ENCODE peak calls at places on chromosome 6, in nine cellular contexts. Q is Panc1, A is foreskin keratinocyte, H is breast epithelium, O is stomach, W is GM23248, T is tibial nerve, L is A549, V is caudate nucleus. M is an unnamed sample.

GRCh38 chr6:63272397-63272796 is 47.4 kb downstream of the LGSN start:
- DNase-seq in W (peak), O (no peak), T (no peak), A (peak), H (no peak), Q (peak), L (peak), V (no peak), M (no peak)

GRCh38 chr6:73585566-73586415 is 65.0 kb upstream of the EEF1A1 start:
- DNase-seq in A (peak), Q (peak), V (no peak), T (peak), O (peak), H (no peak), L (peak), W (peak), M (peak)

GRCh38 chr6:75234126-75234865 is 9.3 kb downstream of the COX7A2 start:
- DNase-seq in Q (no peak), O (no peak), H (no peak), A (no peak), T (no peak), V (peak), L (no peak), W (no peak), M (no peak)

GRCh38 chr6:157428418-157429202 is 47.6 kb downstream of the ZDHHC14 start:
- DNase-seq in A (peak), T (no peak), H (no peak), W (peak), V (peak), L (peak), O (no peak), Q (peak), M (no peak)

GRCh38 chr6:101268541-101268940 is 125.0 kb upstream of the GRIK2 start:
- DNase-seq in A (peak), H (no peak), V (no peak), Q (no peak), O (no peak), T (no peak), L (no peak), W (peak), M (no peak)

GRCh38 chr6:74891358-74891811 is 314.5 kb downstream of the COL12A1 start:
- DNase-seq in T (peak), Q (no peak), O (no peak), L (no peak), W (peak), A (no peak), V (no peak), H (no peak), M (peak)

GRCh38 chr6:36245572-36246031 is 24.3 kb upstream of the PNPLA1 start:
- DNase-seq in W (no peak), H (no peak), V (no peak), A (no peak), L (no peak), T (no peak), Q (no peak), O (peak), M (no peak)

GRCh38 chr6:157822221-157823000 is 635 bp upstream of the SNX9 start:
- DNase-seq in V (peak), Q (no peak), T (no peak), L (peak), O (no peak), H (no peak), W (peak), A (no peak), M (no peak)

GRCh38 chr6:24927985-24928735 is 7.6 kb downstream of the RIPOR2 start:
- DNase-seq in O (no peak), W (peak), V (no peak), L (no peak), A (no peak), H (no peak), Q (no peak), T (no peak), M (no peak)

GRCh38 chr6:99177736-99178135 is 171.7 kb downstream of the FAXC start:
- DNase-seq in Q (no peak), H (no peak), V (no peak), L (no peak), W (no peak), A (no peak), T (no peak), O (no peak), M (no peak)

GRCh38 chr6:5674141-5674540 is 332.6 kb downstream of the NRN1 start:
- DNase-seq in W (no peak), Q (no peak), T (no peak), O (no peak), V (no peak), L (no peak), H (no peak), A (no peak), M (no peak)

GRCh38 chr6:109807881-109808280 is 116.8 kb downstream of the FIG4 start:
- DNase-seq in A (no peak), O (no peak), W (no peak), V (no peak), L (no peak), T (no peak), Q (no peak), H (no peak), M (no peak)

GRCh38 chr6:74651948-74652347 is 553.9 kb downstream of the COL12A1 start:
- DNase-seq in Q (no peak), O (no peak), H (no peak), T (no peak), L (no peak), V (no peak), A (no peak), W (peak), M (no peak)

GRCh38 chr6:113120214-113120576 is 737.0 kb upstream of the MARCKS start:
- DNase-seq in T (no peak), Q (no peak), H (no peak), A (peak), W (peak), V (no peak), L (peak), O (no peak), M (peak)

DNA sequence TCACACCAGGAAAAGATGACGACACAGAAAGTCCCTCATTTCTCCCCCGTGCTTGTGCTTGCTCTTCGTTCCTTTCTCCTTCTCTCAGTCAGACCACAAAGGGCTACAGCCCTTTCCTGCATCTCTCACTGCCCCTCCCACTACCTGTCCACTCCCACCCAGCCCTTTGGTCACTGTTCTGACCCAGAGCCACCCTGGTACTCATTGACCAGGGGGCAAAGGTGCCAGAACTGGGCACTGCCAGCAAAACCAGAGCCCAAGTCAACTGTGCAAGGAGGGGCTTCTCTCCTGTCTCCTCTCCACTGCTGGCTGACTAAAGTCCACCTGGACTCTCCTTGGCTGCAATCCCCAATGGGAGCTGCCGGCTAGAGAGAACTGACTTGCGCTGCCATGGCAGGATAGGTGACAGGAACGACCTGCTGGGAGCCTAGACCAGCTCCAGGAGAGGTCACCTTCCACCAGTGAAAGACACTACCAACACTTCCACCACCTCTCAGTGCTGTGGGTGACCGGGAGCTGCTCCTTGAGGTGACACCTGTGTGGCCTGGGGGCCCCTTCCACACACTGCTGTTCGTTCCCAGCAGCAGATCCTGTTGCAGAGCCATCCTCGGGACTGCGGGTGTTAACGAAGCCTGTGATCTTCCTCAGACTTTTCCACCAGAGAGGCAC is 32.8 kb downstream of the KCNK17 start:
- DNase-seq in L (no peak), H (no peak), Q (no peak), A (no peak), W (no peak), T (no peak), O (no peak), V (no peak), M (no peak)
- H3K27ac ChIP-seq in L (no peak), H (no peak), Q (no peak), A (no peak), W (no peak), T (no peak), O (peak), V (no peak), M (no peak)

GRCh38 chr6:31713465-31713864 is 1.7 kb upstream of the LY6G6D start:
- DNase-seq in Q (no peak), O (no peak), T (no peak), L (no peak), H (no peak), W (no peak), V (no peak), A (no peak), M (no peak)
- H3K27ac ChIP-seq in Q (no peak), O (no peak), T (no peak), L (no peak), H (no peak), W (no peak), V (no peak), A (no peak), M (no peak)

DNA sequence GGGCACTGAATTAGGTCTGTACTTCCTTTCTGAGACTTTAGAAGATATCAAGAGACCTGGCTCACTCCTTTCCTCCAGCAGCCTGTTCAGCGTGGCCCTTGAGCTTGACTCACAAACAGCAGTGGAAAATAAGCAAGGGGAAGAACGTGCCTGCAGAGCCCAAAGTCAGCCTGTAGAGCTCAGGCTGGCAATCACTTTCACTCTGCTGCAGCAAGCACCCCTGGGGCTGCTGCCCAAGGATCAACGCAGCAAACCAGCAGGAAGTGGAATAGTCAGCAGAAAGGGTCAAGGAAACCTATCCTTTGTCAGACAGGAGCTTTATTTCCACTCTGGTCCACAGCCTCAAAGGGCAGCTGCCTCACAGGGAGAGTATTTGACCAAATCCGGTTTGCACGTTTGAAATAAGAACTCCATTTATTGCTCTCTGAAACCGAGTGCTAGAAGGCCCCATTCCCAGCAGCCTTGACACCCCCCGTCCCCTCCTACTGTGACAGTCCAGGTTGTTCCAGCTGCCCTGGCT is 77.4 kb downstream of the PRDM1 start:
- DNase-seq in L (no peak), T (no peak), W (peak), A (no peak), V (no peak), H (no peak), O (no peak), Q (no peak), M (no peak)
- H3K27ac ChIP-seq in L (no peak), T (no peak), W (peak), A (no peak), V (no peak), H (peak), O (peak), Q (no peak), M (no peak)

DNA sequence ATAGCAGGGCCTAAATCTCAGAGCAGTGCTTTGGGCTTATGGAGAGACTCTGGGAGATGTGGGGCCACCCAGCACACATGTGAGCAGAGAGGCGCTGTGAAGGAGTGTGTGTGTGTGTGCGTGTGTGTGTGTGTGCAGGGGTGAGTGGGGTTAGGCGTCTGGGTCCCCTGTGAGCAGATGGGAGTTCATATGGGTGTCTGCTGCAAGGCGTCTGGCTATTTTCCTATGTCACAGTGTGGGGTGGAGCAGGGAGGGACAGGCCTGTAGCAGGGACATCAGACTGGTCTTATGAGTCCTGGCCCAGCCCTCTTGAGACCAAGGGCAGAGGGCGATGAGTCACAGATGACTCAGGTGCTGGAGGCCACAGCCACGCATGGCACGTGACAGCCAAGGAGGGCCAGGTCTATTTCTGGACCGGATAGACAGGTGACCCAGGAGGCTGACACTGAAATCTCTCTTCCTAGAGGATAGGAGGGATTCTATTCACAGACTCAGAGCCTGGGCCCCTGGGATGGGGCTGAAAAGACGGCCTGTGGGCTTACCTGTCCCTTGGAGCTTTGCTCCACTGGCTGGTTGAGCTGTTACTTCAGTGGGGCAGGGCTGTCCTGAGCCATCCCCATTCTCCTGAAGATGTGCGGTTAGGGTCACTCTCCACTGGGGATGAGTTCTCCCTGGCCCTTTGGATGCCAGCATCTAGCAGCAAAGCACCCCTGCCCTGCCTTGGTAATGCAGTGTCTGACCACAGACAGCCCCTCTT is 28.9 kb downstream of the VEGFA start:
- DNase-seq in A (peak), Q (peak), T (no peak), H (peak), W (peak), V (no peak), O (peak), L (peak), M (peak)
- H3K27ac ChIP-seq in A (no peak), Q (peak), T (no peak), H (peak), W (no peak), V (no peak), O (peak), L (peak), M (no peak)

M was measured in SJSA1.